ENCODE peak calls at places on chromosomes 16 and 17, in nine cellular contexts. J is lung; U is nucleus accumbens; T is stimulated activated CD8-positive, alpha-beta memory T cell treated with anti-CD3 and anti-CD28 coated beads, Interleukin-4, amount 100 ng/mL, for 1 hour; A is stimulated activated CD4-positive, alpha-beta T cell treated with anti-CD3 and anti-CD28 coated beads, Interleukin-4, amount 100 ng/mL, for 24 hours; P is lower leg skin; X is SW 1271; Q is kidney tubule cell; K is fibroblast of mammary gland. O is an unnamed sample.

GRCh38 chr17:63421681-63422645 is 24.1 kb downstream of the CYB561 start:
- DNase-seq in T (no peak), J (no peak), Q (no peak), K (no peak), X (no peak), A (no peak), P (no peak), U (no peak), O (no peak)

GRCh38 chr17:11539637-11540036 is 58.6 kb upstream of the DNAH9 start:
- DNase-seq in A (no peak), T (no peak), P (no peak), J (no peak), U (no peak), X (no peak), K (no peak), Q (no peak), O (no peak)

GRCh38 chr16:52002021-52002420 is 544.9 kb downstream of the TOX3 start:
- DNase-seq in A (no peak), X (no peak), K (no peak), P (no peak), U (no peak), J (no peak), Q (no peak), T (no peak), O (no peak)

GRCh38 chr17:15106540-15106939 is 158.6 kb downstream of the PMP22 start:
- DNase-seq in A (no peak), Q (peak; percentile 49), K (peak; percentile 28), P (no peak), U (no peak), J (no peak), T (no peak), X (no peak), O (no peak)

GRCh38 chr17:72976971-72977767 is 115.3 kb downstream of the SLC39A11 start:
- DNase-seq in A (no peak), X (no peak), U (no peak), P (no peak), K (peak; percentile 94), T (no peak), J (peak; percentile 32), Q (peak; percentile 96), O (no peak)

GRCh38 chr17:43468746-43469544 is 14.8 kb upstream of the DHX8 start:
- DNase-seq in J (no peak), Q (peak; percentile 95), T (no peak), P (no peak), K (peak; percentile 99), X (no peak), U (no peak), A (no peak), O (no peak)

GRCh38 chr17:17761894-17762781 is 74.6 kb downstream of the SREBF1 start:
- DNase-seq in X (no peak), P (no peak), U (no peak), J (no peak), Q (no peak), K (no peak), T (no peak), A (no peak), O (no peak)

GRCh38 chr16:70476272-70477020 is 22.1 kb downstream of the FCSK start:
- DNase-seq in P (no peak), U (no peak), T (no peak), A (peak; percentile 58), K (peak; percentile 71), X (peak; percentile 66), Q (peak; percentile 91), J (no peak), O (no peak)

GRCh38 chr16:47037746-47038458 is 64.4 kb upstream of the DNAJA2 start:
- DNase-seq in T (peak; percentile 86), J (peak; percentile 89), U (peak; percentile 75), A (peak; percentile 93), P (peak; percentile 98), Q (peak; percentile 80), K (peak; percentile 66), X (peak; percentile 61), O (peak; percentile 89)

GRCh38 chr17:5502552-5502951 is 16.2 kb downstream of the MIS12 start:
- DNase-seq in K (no peak), P (no peak), J (no peak), X (no peak), Q (no peak), T (no peak), A (no peak), U (no peak), O (no peak)

GRCh38 chr17:63598284-63598683 is 2.4 kb upstream of the TACO1 start:
- DNase-seq in A (no peak), T (no peak), Q (no peak), J (no peak), X (no peak), K (no peak), U (no peak), P (no peak), O (no peak)

GRCh38 chr17:48335858-48336500 is 94.0 kb downstream of the SKAP1 start:
- DNase-seq in J (no peak), X (peak; percentile 78), A (no peak), K (peak; percentile 73), T (no peak), P (no peak), U (no peak), Q (peak; percentile 73), O (no peak)

GRCh38 chr16:68480084-68480995 is 32.0 kb upstream of the SMPD3 start:
- DNase-seq in U (no peak), T (no peak), X (no peak), K (no peak), A (no peak), J (no peak), P (no peak), Q (no peak), O (no peak)

GRCh38 chr17:82867763-82868325 is 28.0 kb upstream of the ZNF750 start:
- DNase-seq in T (no peak), P (no peak), X (no peak), K (no peak), Q (no peak), J (no peak), U (no peak), A (no peak), O (no peak)

GRCh38 chr17:4272213-4272975 is 8.6 kb upstream of the ANKFY1 start:
- DNase-seq in Q (no peak), U (no peak), X (no peak), A (no peak), K (no peak), T (no peak), P (no peak), J (no peak), O (peak; percentile 37)

GRCh38 chr16:57479422-57480126 is 6.7 kb downstream of the DOK4 start:
- DNase-seq in P (no peak), A (no peak), Q (peak; percentile 71), J (no peak), U (peak; percentile 32), X (no peak), K (peak; percentile 67), T (no peak), O (peak; percentile 41)